ENCODE peak calls at places on chromosomes 1 and 21, in nine cellular contexts. C is EL; X is NCI-H1092; V is activated naive CD4-positive, alpha-beta T cell; O is RWPE1; F is amniotic stem cell; Y is T-cell; W is Right ventricle myocardium superior; H is NCI-H1694 treated with DMSO at 0.1 percent for 48 hours. M is an unnamed sample.

GRCh38 chr1:172820759-172821158 is 161.9 kb downstream of the FASLG start:
- DNase-seq in H (no peak), V (no peak), W (no peak), O (no peak), X (no peak), Y (no peak), C (peak), F (no peak), M (no peak)

GRCh38 chr1:51729156-51729823 is 112.4 kb downstream of the OSBPL9 start:
- DNase-seq in W (peak), F (peak), V (peak), Y (peak), O (peak), C (peak), X (peak), H (peak), M (peak)

GRCh38 chr1:66246371-66247262 is 287.3 kb upstream of the SGIP1 start:
- DNase-seq in F (no peak), H (no peak), X (no peak), Y (no peak), V (no peak), W (no peak), C (no peak), O (no peak), M (no peak)

GRCh38 chr1:172698224-172698623 is 39.3 kb downstream of the FASLG start:
- DNase-seq in W (no peak), Y (no peak), C (no peak), H (no peak), V (no peak), O (no peak), F (no peak), X (no peak), M (no peak)

GRCh38 chr21:29939859-29940245 is at the start of gene GRIK1:
- DNase-seq in H (no peak), X (no peak), C (no peak), W (no peak), F (no peak), O (peak), V (no peak), Y (no peak), M (no peak)

GRCh38 chr1:64686828-64687724 is 57.8 kb upstream of the RAVER2 start:
- DNase-seq in V (peak), C (peak), Y (peak), W (no peak), O (peak), H (peak), F (no peak), X (no peak), M (no peak)

GRCh38 chr1:55868026-55868425 is 652.9 kb upstream of the USP24 start:
- DNase-seq in F (no peak), W (no peak), Y (no peak), O (no peak), X (no peak), V (no peak), H (no peak), C (no peak), M (no peak)

GRCh38 chr1:26998319-26999300 is 5.1 kb downstream of the TRNP1 start:
- DNase-seq in X (no peak), F (no peak), Y (no peak), O (peak), W (no peak), V (no peak), C (peak), H (no peak), M (no peak)

GRCh38 chr1:204544321-204544720 is 28.1 kb downstream of the MDM4 start:
- DNase-seq in W (no peak), O (peak), H (no peak), X (no peak), C (peak), F (no peak), Y (no peak), V (no peak), M (no peak)

GRCh38 chr1:23660671-23661070 is 30.9 kb upstream of the RPL11 start:
- DNase-seq in X (no peak), O (no peak), F (no peak), W (no peak), Y (no peak), H (no peak), V (no peak), C (no peak), M (no peak)

GRCh38 chr1:84480658-84481057 is 1.6 kb downstream of the RPF1 start:
- DNase-seq in H (no peak), W (no peak), O (no peak), X (no peak), C (no peak), F (no peak), V (no peak), Y (no peak), M (no peak)

M was measured in brain pericyte.